ENCODE peak calls at places on chromosomes 4 and X, in seven cellular contexts. C is T-helper 2 cell; S is activated CD8-positive, alpha-beta memory T cell treated with anti-CD3 and anti-CD28 coated beads, Interleukin-2, amount 50 U/mL, for 48 hours; T is SK-N-SH; L is activated naive CD8-positive, alpha-beta T cell treated with anti-CD3 and anti-CD28 coated beads, Interleukin-2, amount 50 U/mL, for 24 hours; I is NT2/D1; U is nucleus accumbens. B is an unnamed sample.

GRCh38 chrX:110806145-110806544 is 10.5 kb upstream of the CHRDL1 start:
- DNase-seq in C (no peak), T (no peak), U (no peak), S (no peak), I (no peak), L (no peak), B (no peak)

GRCh38 chr4:170015285-170015684 is 10.9 kb downstream of the MFAP3L start:
- DNase-seq in T (no peak), C (no peak), L (no peak), I (no peak), S (no peak), U (peak; percentile 24), B (no peak)

GRCh38 chr4:182823576-182823975 is 93.6 kb downstream of the DCTD start:
- DNase-seq in C (no peak), U (no peak), S (no peak), T (no peak), L (no peak), I (no peak), B (no peak)

GRCh38 chrX:30570505-30570904 is 7.1 kb downstream of the TASL start:
- DNase-seq in S (no peak), L (no peak), I (no peak), C (no peak), U (no peak), T (peak; percentile 15), B (peak; percentile 24)

GRCh38 chrX:148784859-148785655 is 284.6 kb downstream of the AFF2 start:
- DNase-seq in C (no peak), T (no peak), I (peak; percentile 11), L (no peak), U (no peak), S (no peak), B (no peak)

GRCh38 chr4:10020871-10021676 is at the start of gene SLC2A9:
- DNase-seq in C (no peak), L (no peak), I (no peak), S (peak; percentile 38), U (no peak), T (no peak), B (no peak)

GRCh38 chrX:11341274-11342256 is 48.4 kb downstream of the AMELX start:
- DNase-seq in S (no peak), C (no peak), I (no peak), T (no peak), U (no peak), L (no peak), B (peak; percentile 84)

GRCh38 chr4:1403177-1403583 is 3.1 kb downstream of the NKX1-1 start:
- DNase-seq in L (peak; percentile 4), U (no peak), T (no peak), I (no peak), C (no peak), S (peak; percentile 52), B (no peak)

GRCh38 chrX:71578253-71579135 is at the start of gene GCNA:
- DNase-seq in T (peak; percentile 28), I (no peak), C (no peak), S (no peak), U (no peak), L (no peak), B (no peak)

GRCh38 chr4:5072948-5073347 is 21.7 kb downstream of the STK32B start:
- DNase-seq in U (no peak), S (no peak), C (no peak), L (no peak), T (no peak), I (no peak), B (no peak)

GRCh38 chrX:132631579-132632232 is 142.9 kb upstream of the MBNL3 start:
- DNase-seq in C (no peak), T (peak; percentile 5), U (peak; percentile 9), S (no peak), I (no peak), L (no peak), B (peak; percentile 49)

GRCh38 chr4:76523593-76523992 is 88.6 kb downstream of the SHROOM3 start:
- DNase-seq in L (no peak), T (no peak), S (no peak), U (no peak), I (no peak), C (no peak), B (no peak)

GRCh38 chr4:3307486-3307885 is 14.7 kb downstream of the RGS12 start:
- DNase-seq in S (no peak), U (no peak), T (no peak), C (no peak), L (no peak), I (no peak), B (no peak)

GRCh38 chr4:102562995-102563394 is 61.8 kb downstream of the NFKB1 start:
- DNase-seq in L (no peak), U (no peak), I (no peak), T (no peak), C (no peak), S (no peak), B (no peak)

GRCh38 chrX:33831211-33831610 is 300.9 kb downstream of the FAM47A start:
- DNase-seq in U (no peak), T (no peak), L (no peak), I (no peak), C (no peak), S (no peak), B (no peak)

GRCh38 chr4:153513596-153513995 is 47.4 kb downstream of the TMEM131L start:
- DNase-seq in U (no peak), T (no peak), C (no peak), L (no peak), I (no peak), S (no peak), B (no peak)

GRCh38 chr4:25180524-25181131 is 20.4 kb upstream of the SEPSECS start:
- DNase-seq in U (no peak), C (no peak), I (peak; percentile 50), S (no peak), L (peak; percentile 34), T (peak; percentile 20), B (peak; percentile 59)

GRCh38 chr4:141002323-141002805 is 130.9 kb downstream of the RNF150 start:
- DNase-seq in U (no peak), I (no peak), S (no peak), C (no peak), T (no peak), L (no peak), B (peak; percentile 31)

GRCh38 chr4:161160718-161161117 is 1003.1 kb downstream of the FSTL5 start:
- DNase-seq in L (no peak), T (no peak), C (no peak), S (no peak), I (no peak), U (no peak), B (no peak)

GRCh38 chr4:85153221-85153620 is 186.7 kb upstream of the WDFY3 start:
- DNase-seq in C (no peak), U (no peak), I (no peak), S (no peak), L (no peak), T (no peak), B (no peak)

GRCh38 chr4:5158391-5158770 is 107.1 kb downstream of the STK32B start:
- DNase-seq in C (no peak), S (no peak), T (no peak), I (no peak), L (no peak), U (no peak), B (no peak)

GRCh38 chrX:23118163-23118562 is 118.4 kb downstream of the DDX53 start:
- DNase-seq in T (no peak), I (no peak), S (no peak), L (no peak), U (no peak), C (no peak), B (no peak)

GRCh38 chr4:182922551-182923284 is 5.5 kb upstream of the DCTD start:
- DNase-seq in T (no peak), I (no peak), C (no peak), U (no peak), S (no peak), L (no peak), B (peak; percentile 74)

GRCh38 chrX:124232523-124233201 is 99.8 kb upstream of the TEX13D start:
- DNase-seq in T (no peak), L (no peak), U (no peak), I (no peak), C (no peak), S (no peak), B (no peak)

GRCh38 chr4:143262838-143263237 is 73.8 kb upstream of the GAB1 start:
- DNase-seq in I (no peak), C (no peak), L (no peak), S (no peak), T (no peak), U (no peak), B (no peak)

GRCh38 chrX:133415276-133416105 is at the start of gene GPC4:
- DNase-seq in L (peak; percentile 2), T (peak; percentile 76), U (no peak), C (no peak), S (no peak), I (no peak), B (no peak)

GRCh38 chrX:47145408-47146120 is 543 bp downstream of the RBM10 start:
- DNase-seq in L (no peak), T (peak; percentile 71), S (no peak), I (no peak), U (no peak), C (no peak), B (no peak)

GRCh38 chr4:98720871-98721480 is 62.6 kb upstream of the TSPAN5 start:
- DNase-seq in U (no peak), I (no peak), S (no peak), C (no peak), L (no peak), T (no peak), B (no peak)

GRCh38 chr4:163666335-163666888 is 171.9 kb downstream of the TMA16 start:
- DNase-seq in L (no peak), S (no peak), C (no peak), U (no peak), T (no peak), I (no peak), B (no peak)

GRCh38 chr4:185358514-185359433 is 37.0 kb downstream of the LRP2BP start:
- DNase-seq in S (no peak), U (no peak), I (no peak), L (no peak), C (no peak), T (no peak), B (peak; percentile 36)

GRCh38 chr4:167234388-167234881 is at the start of gene SPOCK3:
- DNase-seq in I (no peak), C (no peak), U (peak; percentile 67), T (peak; percentile 61), S (peak; percentile 42), L (peak; percentile 8), B (peak; percentile 3)

GRCh38 chr4:59848457-59848856 is 1351.7 kb upstream of the ADGRL3 start:
- DNase-seq in T (no peak), S (no peak), U (no peak), C (no peak), L (no peak), I (no peak), B (no peak)

GRCh38 chr4:30962949-30963348 is 242.8 kb downstream of the PCDH7 start:
- DNase-seq in S (no peak), U (no peak), I (no peak), T (no peak), C (no peak), L (no peak), B (peak; percentile 14)

GRCh38 chr4:87677731-87678130 is 27.7 kb downstream of the DMP1 start:
- DNase-seq in U (no peak), T (no peak), L (no peak), I (no peak), S (no peak), C (no peak), B (no peak)

GRCh38 chrX:110322603-110323002 is 4.7 kb upstream of the AMMECR1 start:
- DNase-seq in C (no peak), T (no peak), S (no peak), L (no peak), U (no peak), I (no peak), B (no peak)